ENCODE peak calls at places on chromosome 17, in five cellular contexts. J is A549; E is transverse colon; R is heart right ventricle; S is CD4-positive, alpha-beta memory T cell. Q is an unnamed sample. For H3K9me3, the result is how much of the 10 kb centered on the place peaks cover.

GRCh38 chr17:17239832-17240231 is 2.9 kb upstream of the FLCN start:
- DNase-seq in R (no peak), S (no peak), J (no peak), E (no peak), Q (no peak)

GRCh38 chr17:34252138-34252889 is 2.8 kb upstream of the CCL2 start:
- DNase-seq in S (no peak), E (peak), R (peak), J (peak), Q (peak)

GRCh38 chr17:73571524-73572130 is 72.6 kb downstream of the SDK2 start:
- DNase-seq in S (no peak), J (no peak), R (no peak), E (no peak), Q (no peak)

GRCh38 chr17:67276075-67276474 is 31.1 kb upstream of the HELZ start:
- DNase-seq in R (no peak), J (no peak), E (no peak), S (no peak), Q (no peak)

GRCh38 chr17:21288581-21289017 is 4.1 kb downstream of the MAP2K3 start:
- DNase-seq in R (no peak), E (no peak), J (no peak), S (peak), Q (no peak)

GRCh38 chr17:9968881-9969280 is 63.8 kb upstream of the RCVRN start:
- DNase-seq in J (no peak), R (no peak), E (no peak), S (no peak), Q (no peak)

GRCh38 chr17:12877953-12878669 is 88.8 kb downstream of the ARHGAP44 start:
- DNase-seq in R (no peak), E (no peak), J (no peak), S (no peak), Q (no peak)

GRCh38 chr17:74431568-74432483 is at the start of gene GPRC5C:
- DNase-seq in E (peak), R (peak), S (peak), J (peak), Q (peak)

GRCh38 chr17:73390221-73390620 is 78.4 kb upstream of the CDC42EP4 start:
- DNase-seq in S (no peak), J (no peak), R (no peak), E (no peak), Q (no peak)

GRCh38 chr17:19003966-19004600 is 481 bp downstream of the FAM83G start:
- DNase-seq in E (peak), S (peak), J (peak), R (no peak), Q (peak)

GRCh38 chr17:7435676-7436555 is 681 bp downstream of the TMEM102 start:
- DNase-seq in E (peak), J (peak), S (peak), R (peak), Q (peak)

GRCh38 chr17:60371818-60372510 is 20.0 kb downstream of the USP32 start:
- DNase-seq in S (no peak), E (no peak), R (no peak), J (no peak), Q (no peak)

GRCh38 chr17:11454096-11454495 is 144.2 kb upstream of the DNAH9 start:
- DNase-seq in E (no peak), R (no peak), J (no peak), S (no peak), Q (no peak)

GRCh38 chr17:47934856-47935255 is 6.5 kb upstream of the PNPO start:
- DNase-seq in J (no peak), S (no peak), E (no peak), R (no peak), Q (no peak)

GRCh38 chr17:13753151-13753550 is 151.4 kb upstream of the HS3ST3A1 start:
- DNase-seq in E (no peak), J (no peak), S (no peak), R (no peak), Q (no peak)

GRCh38 chr17:1793447-1793806 is 31.6 kb downstream of the SERPINF1 start:
- DNase-seq in R (no peak), J (no peak), S (no peak), E (no peak), Q (peak)

GRCh38 chr17:1029196-1029911 is 32.4 kb downstream of the TIMM22 start:
- DNase-seq in E (peak), S (no peak), R (no peak), J (no peak), Q (no peak)

GRCh38 chr17:64534187-64534586 is 27.4 kb downstream of the CEP95 start:
- DNase-seq in S (no peak), R (no peak), E (no peak), J (peak), Q (peak)

GRCh38 chr17:19753661-19754463 is 5.8 kb upstream of the ALDH3A1 start:
- DNase-seq in S (no peak), E (peak), R (peak), J (peak), Q (peak)

GRCh38 chr17:73481672-73482071 is 162.6 kb downstream of the SDK2 start:
- DNase-seq in J (no peak), R (no peak), S (no peak), E (no peak), Q (no peak)

GRCh38 chr17:27824745-27825144 is 24.4 kb upstream of the NOS2 start:
- DNase-seq in S (no peak), R (no peak), E (no peak), J (no peak), Q (peak)

GRCh38 chr17:46013127-46013501 is 14.1 kb downstream of the STH start:
- DNase-seq in S (no peak), J (no peak), E (no peak), R (no peak), Q (no peak)

GRCh38 chr17:76734080-76734840 is 2.9 kb downstream of the SRSF2 start:
- DNase-seq in J (no peak), S (no peak), R (no peak), E (no peak), Q (peak)

GRCh38 chr17:29341726-29342125 is 47.8 kb upstream of the NUFIP2 start:
- DNase-seq in E (no peak), S (no peak), J (no peak), R (no peak), Q (no peak)

GRCh38 chr17:61414936-61415251 is 15.3 kb downstream of the TBX2 start:
- DNase-seq in E (no peak), S (no peak), R (no peak), J (no peak), Q (no peak)

GRCh38 chr17:77666881-77667395 is 291.6 kb upstream of the TNRC6C start:
- DNase-seq in S (peak), E (peak), R (no peak), J (no peak), Q (peak)

GRCh38 chr17:17868637-17869522 is 32.1 kb upstream of the SREBF1 start:
- DNase-seq in S (no peak), R (no peak), J (no peak), E (no peak), Q (no peak)

GRCh38 chr17:32723310-32723955 is 153.5 kb downstream of the MYO1D start:
- DNase-seq in J (no peak), S (no peak), R (no peak), E (no peak), Q (no peak)

GRCh38 chr17:45430738-45431530 is 1.7 kb downstream of the ARHGAP27 start:
- DNase-seq in R (no peak), S (peak), E (peak), J (no peak), Q (peak)

GRCh38 chr17:72416054-72416691 is 295.4 kb downstream of the SOX9 start:
- DNase-seq in R (no peak), E (no peak), J (no peak), S (no peak), Q (no peak)

GRCh38 chr17:78974635-78975591 is 4.8 kb downstream of the LGALS3BP start:
- DNase-seq in S (no peak), J (no peak), R (peak), E (peak), Q (no peak)

GRCh38 chr17:44210342-44211192 is 8.9 kb downstream of the UBTF start:
- DNase-seq in S (peak), R (peak), E (peak), J (peak), Q (peak)

GRCh38 chr17:64472564-64472963 is 23.6 kb downstream of the MILR1 start:
- DNase-seq in J (no peak), S (no peak), R (no peak), E (no peak), Q (no peak)

GRCh38 chr17:27403480-27404005 is 52.7 kb upstream of the KSR1 start:
- DNase-seq in J (no peak), E (no peak), R (no peak), S (no peak), Q (no peak)

GRCh38 chr17:60769327-60769726 is 91.7 kb downstream of the BCAS3 start:
- DNase-seq in E (no peak), R (no peak), S (no peak), J (no peak), Q (no peak)

GRCh38 chr17:81074875-81075274 is 39.9 kb downstream of the BAIAP2 start:
- DNase-seq in R (no peak), E (no peak), S (no peak), J (no peak), Q (no peak)

GRCh38 chr17:5184284-5184683 is 7.4 kb downstream of the ZNF594 start:
- DNase-seq in S (no peak), E (no peak), J (no peak), R (no peak), Q (no peak)

GRCh38 chr17:5182597-5183409 is 8.9 kb downstream of the ZNF594 start:
- DNase-seq in J (no peak), E (no peak), S (no peak), R (no peak), Q (no peak)

GRCh38 chr17:5183410-5183793 is 8.3 kb downstream of the ZNF594 start:
- DNase-seq in J (no peak), S (no peak), R (no peak), E (no peak), Q (no peak)

GRCh38 chr17:5179003-5179402 is 12.7 kb downstream of the ZNF594 start:
- DNase-seq in E (no peak), J (no peak), S (no peak), R (no peak), Q (no peak)
- H3K9me3 ChIP-seq in E (half or more), J (half or more), S (half or more), R (under half), Q (under half)

DNA sequence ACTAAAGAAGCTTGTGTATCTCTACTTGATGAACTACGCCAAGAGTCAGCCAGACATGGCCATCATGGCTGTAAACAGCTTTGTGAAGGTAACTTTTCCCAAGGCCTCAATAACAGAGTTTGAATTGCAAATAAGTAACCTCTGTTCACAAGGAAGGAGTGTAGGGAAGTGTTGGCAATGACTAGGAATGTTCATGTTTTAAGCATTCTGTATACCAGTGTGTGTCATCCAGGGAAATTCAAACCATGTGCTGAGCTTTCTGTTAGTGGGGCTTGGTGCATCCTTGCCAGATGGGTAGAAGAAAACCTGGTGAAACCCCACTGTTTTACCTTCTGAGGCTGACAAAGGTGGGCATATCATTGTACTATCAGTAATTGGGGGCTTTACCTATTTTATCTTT is 18.6 kb downstream of the AP2B1 start:
- DNase-seq in E (no peak), R (no peak), S (no peak), J (no peak), Q (no peak)
- H3K27ac ChIP-seq in E (no peak), R (no peak), S (no peak), J (no peak), Q (no peak)

GRCh38 chr17:50015146-50015545 is 20.1 kb upstream of the DLX3 start:
- DNase-seq in J (no peak), E (no peak), R (no peak), S (no peak), Q (no peak)

GRCh38 chr17:50018909-50019308 is 23.9 kb upstream of the DLX3 start:
- DNase-seq in E (no peak), S (no peak), J (no peak), R (no peak), Q (no peak)

GRCh38 chr17:50014471-50015088 is 19.6 kb upstream of the DLX3 start:
- DNase-seq in S (no peak), J (no peak), R (no peak), E (no peak), Q (no peak)

GRCh38 chr17:50009282-50009681 is 14.3 kb upstream of the DLX3 start:
- DNase-seq in J (no peak), R (no peak), S (no peak), E (no peak), Q (no peak)

DNA sequence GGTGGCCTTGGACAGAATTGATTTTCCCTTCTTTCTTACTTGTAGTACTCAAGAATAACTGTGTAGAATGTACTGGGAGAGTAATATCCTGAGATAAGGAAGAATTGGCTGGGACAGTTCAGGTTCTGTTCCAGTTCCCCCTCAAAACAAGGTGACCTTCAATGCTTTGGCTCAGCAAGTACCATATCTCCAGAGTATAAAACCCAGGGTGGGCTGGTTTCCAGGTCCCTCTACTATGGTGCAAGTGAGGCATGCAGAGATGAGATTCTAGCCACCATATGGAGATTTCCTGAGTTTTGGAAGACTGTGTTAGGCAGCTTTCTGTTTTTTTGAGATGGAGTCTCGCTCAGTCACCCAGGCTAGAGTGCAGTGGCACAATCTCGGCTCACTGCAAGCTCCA is 18.1 kb upstream of the DLX3 start:
- DNase-seq in J (no peak), S (no peak), E (no peak), R (no peak), Q (no peak)
- H3K9me3 ChIP-seq in J (half or more), S (under half), E (under half), R (under half), Q (under half)

GRCh38 chr17:80070375-80071115 is 30.8 kb upstream of the GAA start:
- DNase-seq in R (no peak), J (no peak), S (no peak), E (no peak), Q (no peak)

GRCh38 chr17:80069886-80070177 is 31.5 kb upstream of the GAA start:
- DNase-seq in J (no peak), R (no peak), S (no peak), E (no peak), Q (no peak)

GRCh38 chr17:80067393-80067986 is 31.0 kb downstream of the CCDC40 start:
- DNase-seq in S (no peak), R (no peak), J (no peak), E (no peak), Q (peak)

GRCh38 chr17:80071116-80071980 is 30.0 kb upstream of the GAA start:
- DNase-seq in S (no peak), J (no peak), E (peak), R (peak), Q (peak)

DNA sequence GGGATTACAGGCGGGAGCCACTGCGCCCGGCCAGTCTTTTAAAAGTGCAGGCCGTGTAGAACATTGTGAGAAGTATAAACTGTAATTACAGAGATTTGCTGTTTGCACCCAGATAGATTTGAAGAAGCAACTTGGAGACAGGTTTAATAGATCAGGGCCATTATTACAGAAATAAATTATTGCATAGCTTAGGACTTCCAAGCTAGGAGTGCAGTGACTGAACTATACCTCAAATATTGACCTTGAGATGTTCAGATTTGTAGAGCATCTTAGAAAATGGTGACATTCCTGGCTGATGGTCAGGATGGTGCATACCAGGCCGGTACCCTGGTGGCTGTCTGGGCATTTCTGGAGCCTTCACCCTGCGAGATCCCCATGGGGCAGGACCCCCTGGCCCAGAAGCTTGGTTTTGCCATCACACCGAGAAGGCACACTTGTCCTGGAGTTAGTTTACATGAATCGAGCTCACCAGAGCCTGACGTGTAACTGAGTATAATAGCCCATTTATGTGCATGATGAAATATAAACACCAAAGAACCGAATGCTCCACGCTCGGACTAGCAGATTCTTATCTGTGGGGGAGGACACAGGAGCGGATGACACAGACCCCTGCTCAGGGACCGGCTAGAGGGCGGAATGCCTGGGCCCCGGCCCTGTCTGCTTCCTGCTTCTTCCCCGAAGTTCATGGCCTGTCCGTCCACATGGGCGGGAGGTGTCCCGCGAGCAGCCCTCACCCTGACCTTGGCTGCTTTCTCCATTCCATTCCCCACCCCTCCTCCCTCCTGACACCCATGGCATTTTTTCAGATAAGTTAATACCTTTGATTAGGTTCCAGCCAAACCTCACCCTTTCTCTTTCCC is 32.1 kb downstream of the CCDC40 start:
- DNase-seq in J (no peak), E (no peak), S (no peak), R (peak), Q (peak)
- H3K27ac ChIP-seq in J (no peak), E (peak), S (no peak), R (peak), Q (peak)

GRCh38 chr17:5181509-5182305 is 10.0 kb downstream of the ZNF594 start:
- DNase-seq in E (no peak), J (no peak), S (no peak), R (no peak), Q (no peak)
- H3K9me3 ChIP-seq in E (half or more), J (half or more), S (half or more), R (under half), Q (under half)

Q was measured in small intestine.